ENCODE peak calls at places on chromosome 13, in six cellular contexts. One of them, this sample, is unnamed.

GRCh38 chr13:112097770-112098169 is 30.8 kb downstream of the SOX1 start:
- DNase-seq in heart right ventricle: no peak
- DNase-seq in cardiac fibroblast: no peak
- DNase-seq in nucleus accumbens: no peak
- DNase-seq in glutamatergic neuron: no peak
- DNase-seq in stimulated activated CD4-positive, alpha-beta T cell treated with anti-CD3 and anti-CD28 coated beads, TNF-alpha, amount 100 ng/mL, for 4 hours: no peak
- DNase-seq in this sample: no peak

GRCh38 chr13:40470665-40471064 is 195.8 kb downstream of the FOXO1 start:
- DNase-seq in heart right ventricle: peak; percentile 45
- DNase-seq in cardiac fibroblast: peak; percentile 57
- DNase-seq in nucleus accumbens: no peak
- DNase-seq in glutamatergic neuron: no peak
- DNase-seq in stimulated activated CD4-positive, alpha-beta T cell treated with anti-CD3 and anti-CD28 coated beads, TNF-alpha, amount 100 ng/mL, for 4 hours: no peak
- DNase-seq in this sample: no peak

GRCh38 chr13:89969996-89970709 is 1377.3 kb upstream of the MIR17HG start:
- DNase-seq in heart right ventricle: no peak
- DNase-seq in cardiac fibroblast: peak; percentile 4
- DNase-seq in nucleus accumbens: no peak
- DNase-seq in glutamatergic neuron: no peak
- DNase-seq in stimulated activated CD4-positive, alpha-beta T cell treated with anti-CD3 and anti-CD28 coated beads, TNF-alpha, amount 100 ng/mL, for 4 hours: no peak
- DNase-seq in this sample: no peak

GRCh38 chr13:50589651-50590054 is 253.8 kb downstream of the DLEU7 start:
- DNase-seq in heart right ventricle: no peak
- DNase-seq in cardiac fibroblast: peak; percentile 71
- DNase-seq in nucleus accumbens: no peak
- DNase-seq in glutamatergic neuron: no peak
- DNase-seq in stimulated activated CD4-positive, alpha-beta T cell treated with anti-CD3 and anti-CD28 coated beads, TNF-alpha, amount 100 ng/mL, for 4 hours: no peak
- DNase-seq in this sample: no peak

GRCh38 chr13:110282316-110282841 is 24.6 kb downstream of the COL4A1 start:
- DNase-seq in heart right ventricle: no peak
- DNase-seq in cardiac fibroblast: no peak
- DNase-seq in nucleus accumbens: no peak
- DNase-seq in glutamatergic neuron: no peak
- DNase-seq in stimulated activated CD4-positive, alpha-beta T cell treated with anti-CD3 and anti-CD28 coated beads, TNF-alpha, amount 100 ng/mL, for 4 hours: no peak
- DNase-seq in this sample: no peak

GRCh38 chr13:99199541-99200432 is 867 bp upstream of the UBAC2 start:
- DNase-seq in heart right ventricle: no peak
- DNase-seq in cardiac fibroblast: no peak
- DNase-seq in nucleus accumbens: no peak
- DNase-seq in glutamatergic neuron: no peak
- DNase-seq in stimulated activated CD4-positive, alpha-beta T cell treated with anti-CD3 and anti-CD28 coated beads, TNF-alpha, amount 100 ng/mL, for 4 hours: no peak
- DNase-seq in this sample: no peak

GRCh38 chr13:75617230-75617629 is 18.9 kb upstream of the LMO7 start:
- DNase-seq in heart right ventricle: no peak
- DNase-seq in cardiac fibroblast: no peak
- DNase-seq in nucleus accumbens: no peak
- DNase-seq in glutamatergic neuron: no peak
- DNase-seq in stimulated activated CD4-positive, alpha-beta T cell treated with anti-CD3 and anti-CD28 coated beads, TNF-alpha, amount 100 ng/mL, for 4 hours: no peak
- DNase-seq in this sample: no peak

GRCh38 chr13:30581582-30581981 is 36.1 kb upstream of the USPL1 start:
- DNase-seq in heart right ventricle: no peak
- DNase-seq in cardiac fibroblast: peak; percentile 33
- DNase-seq in nucleus accumbens: no peak
- DNase-seq in glutamatergic neuron: no peak
- DNase-seq in stimulated activated CD4-positive, alpha-beta T cell treated with anti-CD3 and anti-CD28 coated beads, TNF-alpha, amount 100 ng/mL, for 4 hours: no peak
- DNase-seq in this sample: no peak

GRCh38 chr13:23567792-23568480 is 2.3 kb upstream of the TNFRSF19 start:
- DNase-seq in heart right ventricle: no peak
- DNase-seq in cardiac fibroblast: no peak
- DNase-seq in nucleus accumbens: no peak
- DNase-seq in glutamatergic neuron: peak; percentile 78
- DNase-seq in stimulated activated CD4-positive, alpha-beta T cell treated with anti-CD3 and anti-CD28 coated beads, TNF-alpha, amount 100 ng/mL, for 4 hours: no peak
- DNase-seq in this sample: no peak

GRCh38 chr13:73036566-73036965 is 22.2 kb upstream of the KLF5 start:
- DNase-seq in heart right ventricle: no peak
- DNase-seq in cardiac fibroblast: no peak
- DNase-seq in nucleus accumbens: no peak
- DNase-seq in glutamatergic neuron: no peak
- DNase-seq in stimulated activated CD4-positive, alpha-beta T cell treated with anti-CD3 and anti-CD28 coated beads, TNF-alpha, amount 100 ng/mL, for 4 hours: no peak
- DNase-seq in this sample: no peak

GRCh38 chr13:106507560-106508274 is 27.7 kb downstream of the EFNB2 start:
- DNase-seq in heart right ventricle: no peak
- DNase-seq in cardiac fibroblast: peak; percentile 89
- DNase-seq in nucleus accumbens: no peak
- DNase-seq in glutamatergic neuron: no peak
- DNase-seq in stimulated activated CD4-positive, alpha-beta T cell treated with anti-CD3 and anti-CD28 coated beads, TNF-alpha, amount 100 ng/mL, for 4 hours: no peak
- DNase-seq in this sample: no peak

GRCh38 chr13:113589251-113589960 is 4.9 kb downstream of the TFDP1 start:
- DNase-seq in heart right ventricle: peak; percentile 20
- DNase-seq in cardiac fibroblast: no peak
- DNase-seq in nucleus accumbens: no peak
- DNase-seq in glutamatergic neuron: no peak
- DNase-seq in stimulated activated CD4-positive, alpha-beta T cell treated with anti-CD3 and anti-CD28 coated beads, TNF-alpha, amount 100 ng/mL, for 4 hours: no peak
- DNase-seq in this sample: no peak

GRCh38 chr13:48265217-48265815 is 32.3 kb downstream of the ITM2B start:
- DNase-seq in heart right ventricle: no peak
- DNase-seq in cardiac fibroblast: no peak
- DNase-seq in nucleus accumbens: no peak
- DNase-seq in glutamatergic neuron: no peak
- DNase-seq in stimulated activated CD4-positive, alpha-beta T cell treated with anti-CD3 and anti-CD28 coated beads, TNF-alpha, amount 100 ng/mL, for 4 hours: no peak
- DNase-seq in this sample: no peak

GRCh38 chr13:46172531-46172991 is 9.4 kb downstream of the LCP1 start:
- DNase-seq in heart right ventricle: no peak
- DNase-seq in cardiac fibroblast: no peak
- DNase-seq in nucleus accumbens: no peak
- DNase-seq in glutamatergic neuron: no peak
- DNase-seq in stimulated activated CD4-positive, alpha-beta T cell treated with anti-CD3 and anti-CD28 coated beads, TNF-alpha, amount 100 ng/mL, for 4 hours: no peak
- DNase-seq in this sample: no peak

GRCh38 chr13:114304346-114305034 is 9.8 kb upstream of the CHAMP1 start:
- DNase-seq in heart right ventricle: no peak
- DNase-seq in cardiac fibroblast: no peak
- DNase-seq in nucleus accumbens: no peak
- DNase-seq in glutamatergic neuron: no peak
- DNase-seq in stimulated activated CD4-positive, alpha-beta T cell treated with anti-CD3 and anti-CD28 coated beads, TNF-alpha, amount 100 ng/mL, for 4 hours: no peak
- DNase-seq in this sample: no peak

GRCh38 chr13:40377783-40378182 is 288.7 kb downstream of the FOXO1 start:
- DNase-seq in heart right ventricle: no peak
- DNase-seq in cardiac fibroblast: peak; percentile 69
- DNase-seq in nucleus accumbens: no peak
- DNase-seq in glutamatergic neuron: no peak
- DNase-seq in stimulated activated CD4-positive, alpha-beta T cell treated with anti-CD3 and anti-CD28 coated beads, TNF-alpha, amount 100 ng/mL, for 4 hours: no peak
- DNase-seq in this sample: no peak

GRCh38 chr13:112905990-112906641 is 62.9 kb upstream of the MCF2L start:
- DNase-seq in heart right ventricle: no peak
- DNase-seq in cardiac fibroblast: no peak
- DNase-seq in nucleus accumbens: no peak
- DNase-seq in glutamatergic neuron: no peak
- DNase-seq in stimulated activated CD4-positive, alpha-beta T cell treated with anti-CD3 and anti-CD28 coated beads, TNF-alpha, amount 100 ng/mL, for 4 hours: no peak
- DNase-seq in this sample: no peak

GRCh38 chr13:89783221-89783755 is 1564.2 kb upstream of the MIR17HG start:
- DNase-seq in heart right ventricle: no peak
- DNase-seq in cardiac fibroblast: no peak
- DNase-seq in nucleus accumbens: no peak
- DNase-seq in glutamatergic neuron: no peak
- DNase-seq in stimulated activated CD4-positive, alpha-beta T cell treated with anti-CD3 and anti-CD28 coated beads, TNF-alpha, amount 100 ng/mL, for 4 hours: no peak
- DNase-seq in this sample: no peak